ENCODE peak calls at places on chromosomes 4 and X, in six cellular contexts. T is keratinocyte, U is astrocyte of the spinal cord, A is AG04450, J is HL-60, L is upper lobe of right lung. G is an unnamed sample.

GRCh38 chr4:89363786-89364185 is 56.2 kb upstream of the GPRIN3 start:
- DNase-seq in L (no peak), A (no peak), J (no peak), U (no peak), T (no peak), G (no peak)

GRCh38 chr4:85486425-85487101 is 11.6 kb downstream of the ARHGAP24 start:
- DNase-seq in L (no peak), J (no peak), U (peak), A (no peak), T (no peak), G (peak)

GRCh38 chr4:187613089-187613839 is 382.3 kb upstream of the ZFP42 start:
- DNase-seq in T (no peak), U (no peak), A (no peak), J (no peak), L (no peak), G (no peak)

GRCh38 chrX:44344194-44344593 is 722 bp upstream of the EFHC2 start:
- DNase-seq in U (no peak), L (peak), A (no peak), T (no peak), J (peak), G (no peak)

GRCh38 chr4:101961144-101961543 is 170.6 kb downstream of the BANK1 start:
- DNase-seq in U (peak), J (no peak), L (no peak), T (no peak), A (no peak), G (no peak)

GRCh38 chrX:154369453-154370299 is 4.8 kb downstream of the FLNA start:
- DNase-seq in A (peak), T (peak), J (peak), U (peak), L (peak), G (peak)

GRCh38 chrX:108735087-108735679 is 1.2 kb downstream of the IRS4 start:
- DNase-seq in A (no peak), L (peak), U (no peak), J (no peak), T (no peak), G (no peak)

GRCh38 chr4:176745902-176746301 is 46.8 kb downstream of the VEGFC start:
- DNase-seq in U (no peak), L (no peak), J (no peak), T (no peak), A (no peak), G (no peak)

GRCh38 chr4:175671491-175671934 is 140.6 kb downstream of the GPM6A start:
- DNase-seq in L (no peak), J (no peak), T (no peak), A (no peak), U (no peak), G (no peak)

GRCh38 chr4:20445933-20446723 is 194.4 kb downstream of the SLIT2 start:
- DNase-seq in U (no peak), L (no peak), A (no peak), J (no peak), T (no peak), G (no peak)

GRCh38 chr4:30245140-30245539 is 475.0 kb upstream of the PCDH7 start:
- DNase-seq in A (no peak), J (no peak), L (no peak), T (no peak), U (no peak), G (no peak)

GRCh38 chrX:2439613-2440012 is 61.2 kb downstream of the DHRSX start:
- DNase-seq in J (no peak), U (no peak), A (no peak), T (no peak), L (no peak), G (no peak)

GRCh38 chr4:71832049-71832448 is 48.2 kb upstream of the GC start:
- DNase-seq in U (no peak), T (no peak), A (no peak), L (no peak), J (no peak), G (no peak)

GRCh38 chrX:1205681-1206611 is 6.5 kb downstream of the CRLF2 start:
- DNase-seq in A (no peak), L (no peak), U (peak), J (no peak), T (no peak), G (peak)

GRCh38 chr4:2671267-2671895 is 84.8 kb downstream of the TNIP2 start:
- DNase-seq in U (no peak), T (no peak), J (no peak), A (no peak), L (no peak), G (no peak)

GRCh38 chrX:154354013-154354412 is 20.4 kb downstream of the FLNA start:
- DNase-seq in T (no peak), U (no peak), A (no peak), L (peak), J (no peak), G (no peak)

GRCh38 chrX:39903343-39903742 is 194.4 kb downstream of the BCOR start:
- DNase-seq in A (no peak), L (no peak), J (no peak), T (no peak), U (peak), G (no peak)

GRCh38 chr4:57136281-57136680 is 26.1 kb upstream of the IGFBP7 start:
- DNase-seq in U (peak), J (no peak), T (no peak), L (no peak), A (no peak), G (no peak)

GRCh38 chrX:150880808-150881165 is 17.7 kb downstream of the CD99L2 start:
- DNase-seq in T (no peak), U (no peak), A (no peak), L (no peak), J (no peak), G (no peak)

GRCh38 chrX:39821011-39821708 is 276.6 kb downstream of the BCOR start:
- DNase-seq in L (no peak), J (no peak), A (no peak), U (no peak), T (no peak), G (no peak)

GRCh38 chr4:26885912-26886274 is 25.3 kb downstream of the STIM2 start:
- DNase-seq in T (no peak), L (no peak), A (no peak), U (no peak), J (peak), G (no peak)

GRCh38 chr4:55175779-55176231 is 50.4 kb upstream of the KDR start:
- DNase-seq in U (peak), J (no peak), L (no peak), A (no peak), T (no peak), G (no peak)

GRCh38 chr4:165394275-165394674 is 15.5 kb downstream of the CPE start:
- DNase-seq in L (no peak), A (no peak), J (no peak), T (no peak), U (peak), G (peak)

GRCh38 chr4:73679836-73680235 is 59.6 kb upstream of the RASSF6 start:
- DNase-seq in T (no peak), J (no peak), L (no peak), U (peak), A (no peak), G (peak)

GRCh38 chrX:17413228-17413627 is 38.2 kb downstream of the NHS start:
- DNase-seq in U (peak), T (peak), J (no peak), L (no peak), A (peak), G (peak)

GRCh38 chrX:22950278-22951266 is 49.2 kb upstream of the DDX53 start:
- DNase-seq in L (no peak), J (no peak), U (peak), A (peak), T (peak), G (peak)

GRCh38 chr4:139416073-139416673 is 37.7 kb upstream of the RAB33B start:
- DNase-seq in A (peak), L (no peak), U (peak), T (no peak), J (peak), G (peak)

GRCh38 chr4:124423160-124423559 is 289.4 kb downstream of the ANKRD50 start:
- DNase-seq in L (no peak), J (no peak), A (no peak), T (no peak), U (peak), G (no peak)

GRCh38 chrX:46757593-46757992 is 1.3 kb downstream of the SLC9A7 start:
- DNase-seq in A (no peak), U (peak), J (no peak), L (no peak), T (no peak), G (no peak)

GRCh38 chr4:140070369-140070768 is 83.6 kb downstream of the MAML3 start:
- DNase-seq in A (no peak), L (no peak), U (no peak), T (no peak), J (no peak), G (no peak)

GRCh38 chr4:15901996-15902395 is 36.5 kb downstream of the FGFBP1 start:
- DNase-seq in U (no peak), J (peak), T (no peak), L (no peak), A (no peak), G (no peak)

GRCh38 chrX:134676440-134676839 is 18.2 kb upstream of the PLAC1 start:
- DNase-seq in U (peak), T (no peak), A (no peak), L (no peak), J (no peak), G (no peak)

GRCh38 chr4:94472056-94472826 is 20.5 kb downstream of the PDLIM5 start:
- DNase-seq in J (no peak), U (peak), L (no peak), T (no peak), A (no peak), G (peak)

GRCh38 chr4:110165382-110166285 is 32.8 kb downstream of the ELOVL6 start:
- DNase-seq in L (no peak), A (no peak), U (peak), J (no peak), T (peak), G (peak)

GRCh38 chrX:71532078-71532752 is 689 bp upstream of the OGT start:
- DNase-seq in A (no peak), L (no peak), U (peak), J (peak), T (no peak), G (peak)

GRCh38 chr4:153947124-153947523 is 158.2 kb upstream of the SFRP2 start:
- DNase-seq in A (no peak), L (no peak), J (no peak), U (no peak), T (no peak), G (no peak)

GRCh38 chr4:16257611-16258010 is 31.3 kb upstream of the TAPT1 start:
- DNase-seq in L (no peak), A (no peak), T (no peak), U (no peak), J (no peak), G (no peak)

GRCh38 chrX:139932077-139932900 is 564 bp downstream of the ATP11C start:
- DNase-seq in T (no peak), U (no peak), L (peak), J (no peak), A (no peak), G (no peak)

DNA sequence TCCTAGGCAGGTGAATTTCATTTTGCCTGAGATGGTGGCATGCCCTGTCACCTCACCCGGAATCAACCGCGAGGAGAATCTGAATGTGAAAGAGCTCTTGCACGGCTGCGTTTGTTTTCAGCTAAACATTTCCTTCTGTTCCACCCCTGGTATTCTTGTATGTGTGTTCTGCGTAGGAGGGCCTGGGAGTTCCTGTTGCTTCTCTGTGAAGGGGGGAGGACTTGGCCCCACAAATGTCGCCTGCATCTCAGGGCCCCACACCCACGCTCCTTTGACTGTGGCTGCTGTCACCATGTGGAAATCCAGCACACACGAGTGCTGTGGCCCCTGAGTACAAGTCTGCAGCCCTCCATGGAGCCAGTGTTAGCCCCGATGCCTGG is 45.8 kb upstream of the CLCN4 start:
- DNase-seq in A (no peak), L (no peak), U (no peak), T (no peak), J (no peak), G (no peak)
- H3K4me3 ChIP-seq in A (no peak), L (no peak), U (no peak), T (no peak), J (no peak), G (no peak)

DNA sequence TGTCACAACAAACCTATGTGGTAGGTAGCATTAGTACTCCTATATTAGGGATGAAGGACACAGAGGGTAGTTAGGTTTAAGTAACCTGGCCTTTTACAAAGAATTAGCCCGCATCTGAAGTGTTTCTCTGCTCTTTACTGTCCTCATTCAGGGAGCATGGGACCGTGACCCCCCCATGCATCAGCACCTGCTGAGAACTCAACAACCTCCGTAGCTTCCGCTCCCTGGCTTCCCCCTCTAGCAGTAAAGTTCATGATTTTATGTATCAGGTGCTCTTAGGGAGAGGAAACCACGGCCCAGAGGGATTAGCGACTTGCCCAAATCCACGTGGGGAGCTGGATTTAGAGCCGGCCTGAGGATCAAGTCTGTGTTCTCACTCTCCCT is 284.6 kb upstream of the GATB start:
- DNase-seq in L (no peak), A (no peak), J (no peak), T (no peak), U (no peak), G (no peak)
- H3K4me3 ChIP-seq in L (no peak), A (no peak), J (no peak), T (no peak), U (no peak), G (no peak)

GRCh38 chr4:23884731-23885130 is 5.1 kb downstream of the PPARGC1A start:
- DNase-seq in U (no peak), J (no peak), A (no peak), L (no peak), T (no peak), G (no peak)
- H3K4me3 ChIP-seq in U (no peak), J (no peak), A (no peak), L (no peak), T (no peak), G (no peak)

GRCh38 chrX:66833426-66833825 is 194.5 kb upstream of the EDA2R start:
- DNase-seq in J (no peak), T (no peak), A (no peak), L (no peak), U (no peak), G (no peak)
- H3K4me3 ChIP-seq in J (no peak), T (no peak), A (no peak), L (no peak), U (no peak), G (no peak)

GRCh38 chrX:101388604-101389003 is 2.2 kb upstream of the RPL36A start:
- DNase-seq in J (no peak), U (no peak), T (no peak), A (no peak), L (no peak), G (no peak)

GRCh38 chrX:101385795-101386541 is at the start of gene BTK:
- DNase-seq in U (no peak), T (no peak), A (no peak), J (peak), L (no peak), G (no peak)

GRCh38 chrX:101386542-101386885 is 523 bp upstream of the BTK start:
- DNase-seq in L (no peak), U (no peak), T (no peak), J (no peak), A (no peak), G (no peak)

GRCh38 chrX:101385026-101385684 is 836 bp downstream of the BTK start:
- DNase-seq in J (no peak), U (no peak), L (no peak), A (no peak), T (no peak), G (no peak)

DNA sequence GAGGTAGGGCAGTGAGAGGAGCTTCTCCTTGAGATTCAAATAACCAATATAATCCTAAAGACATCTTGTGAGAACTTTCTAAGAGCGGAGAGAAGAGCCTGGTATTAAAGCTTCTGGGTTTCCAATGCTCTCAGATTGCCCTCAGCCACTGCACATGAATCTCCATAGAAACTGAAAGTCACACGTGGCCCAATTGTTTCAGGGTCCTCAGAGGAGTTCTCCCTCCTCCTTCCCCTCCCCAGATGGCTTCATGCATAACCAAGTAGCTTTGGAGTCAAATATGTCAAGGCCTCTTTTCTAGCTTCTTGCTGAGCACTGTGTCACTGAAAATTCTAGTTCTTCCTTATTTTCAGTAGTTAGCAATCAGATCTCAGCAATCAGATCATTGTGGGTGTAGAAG is 2.3 kb downstream of the BTK start:
- DNase-seq in T (no peak), J (no peak), U (no peak), L (no peak), A (no peak), G (no peak)
- H3K4me3 ChIP-seq in T (no peak), J (peak), U (no peak), L (no peak), A (no peak), G (no peak)

DNA sequence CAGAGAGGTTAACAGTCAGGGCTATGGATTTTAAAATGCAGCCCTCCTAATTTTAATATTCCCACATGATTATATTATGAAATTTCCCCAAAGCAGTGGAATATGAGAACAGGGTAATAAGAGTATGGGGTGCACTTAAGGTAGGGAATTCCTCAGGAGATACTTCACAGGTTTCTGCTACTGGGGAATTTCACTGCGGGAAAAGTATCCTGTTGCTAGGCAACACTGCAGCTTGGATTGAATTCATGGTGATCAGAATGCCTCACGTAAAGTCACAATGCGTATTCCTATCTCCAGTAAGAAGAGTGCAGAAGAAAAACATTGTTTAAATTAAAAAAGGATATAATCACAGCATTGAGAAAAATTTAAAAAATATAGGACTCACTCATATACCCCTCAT is 398.1 kb upstream of the RPS6KA3 start:
- DNase-seq in A (no peak), T (no peak), J (no peak), L (no peak), U (no peak), G (no peak)
- H3K4me3 ChIP-seq in A (no peak), T (no peak), J (no peak), L (no peak), U (no peak), G (no peak)

GRCh38 chrX:41526268-41526667 is 79.1 kb downstream of the NYX start:
- DNase-seq in L (no peak), J (no peak), U (no peak), A (no peak), T (no peak), G (no peak)
- H3K4me3 ChIP-seq in L (no peak), J (no peak), U (no peak), A (no peak), T (no peak), G (no peak)

DNA sequence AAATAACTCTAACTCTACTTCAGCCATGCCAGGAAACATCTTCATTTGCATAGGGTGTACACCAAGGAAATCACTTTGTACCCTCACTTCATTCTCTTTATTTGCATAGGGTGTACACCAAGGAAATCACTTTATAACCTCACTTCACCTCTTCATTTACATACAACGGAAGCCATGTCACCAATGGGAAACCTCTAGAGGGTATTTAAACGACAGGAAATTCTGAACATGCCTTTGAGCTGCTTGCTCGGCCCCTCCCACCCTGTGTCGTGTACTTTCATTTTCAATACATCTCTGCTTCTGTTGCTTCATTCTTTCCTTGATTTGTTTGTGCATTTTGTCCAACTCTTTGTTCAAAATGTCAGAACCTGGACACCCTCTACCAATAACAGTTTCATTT is 848.1 kb upstream of the FRG1 start:
- DNase-seq in A (no peak), L (no peak), J (no peak), U (peak), T (no peak), G (no peak)
- H3K4me3 ChIP-seq in A (no peak), L (no peak), J (no peak), U (no peak), T (no peak), G (no peak)

G was measured in skeletal muscle cell.